ENCODE peak calls at places on chromosomes 3 and 15, in five cellular contexts. I, H, C, B and E are unnamed samples.
A peak's percentile ranks its signal among the peaks of the same experiment; 100 is the strongest.

GRCh38 chr3:186963636-186964035 is 33.3 kb downstream of the ST6GAL1 start:
- DNase-seq in I (no peak), B (no peak), C (no peak), H (no peak), E (no peak)

GRCh38 chr3:50444213-50444612 is 59.2 kb downstream of the CACNA2D2 start:
- DNase-seq in H (no peak), B (no peak), I (no peak), C (no peak), E (no peak)

GRCh38 chr3:38003371-38003816 is 12.8 kb downstream of the VILL start:
- DNase-seq in H (no peak), B (peak; percentile 90), C (peak; percentile 59), I (no peak), E (peak; percentile 61)

GRCh38 chr3:148697311-148698189 is at the start of gene AGTR1:
- DNase-seq in B (peak; percentile 80), I (no peak), C (no peak), H (peak; percentile 23), E (no peak)

GRCh38 chr3:185528481-185529009 is 23.8 kb downstream of the LIPH start:
- DNase-seq in H (no peak), C (no peak), B (no peak), I (no peak), E (no peak)

GRCh38 chr3:186073641-186074040 is 35.2 kb downstream of the ETV5 start:
- DNase-seq in I (no peak), B (no peak), C (no peak), H (no peak), E (no peak)

GRCh38 chr3:53169045-53169831 is 8.2 kb downstream of the PRKCD start:
- DNase-seq in B (peak; percentile 79), I (no peak), H (no peak), C (peak; percentile 71), E (peak; percentile 46)

GRCh38 chr3:181726351-181727121 is 14.8 kb downstream of the SOX2 start:
- DNase-seq in I (no peak), B (no peak), H (no peak), C (no peak), E (no peak)

GRCh38 chr15:82567661-82568060 is 27.4 kb upstream of the RPS17 start:
- DNase-seq in H (no peak), I (no peak), B (no peak), C (no peak), E (no peak)

GRCh38 chr15:63699391-63699790 is 102.2 kb downstream of the FBXL22 start:
- DNase-seq in I (no peak), H (no peak), B (no peak), C (no peak), E (no peak)

GRCh38 chr15:69951511-69952209 is 146.1 kb downstream of the TLE3 start:
- DNase-seq in I (no peak), B (no peak), C (no peak), H (no peak), E (peak; percentile 65)

GRCh38 chr3:8822141-8822540 is 52.7 kb upstream of the OXTR start:
- DNase-seq in H (no peak), B (no peak), C (no peak), I (no peak), E (no peak)

GRCh38 chr3:71129611-71130515 is 453.7 kb downstream of the FOXP1 start:
- DNase-seq in I (no peak), H (no peak), B (no peak), C (no peak), E (no peak)

GRCh38 chr3:45055411-45056143 is 29.5 kb downstream of the CLEC3B start:
- DNase-seq in B (peak; percentile 59), C (peak; percentile 65), H (no peak), I (no peak), E (peak; percentile 36)

GRCh38 chr3:13023251-13024055 is 49.8 kb downstream of the IQSEC1 start:
- DNase-seq in H (no peak), B (no peak), I (no peak), C (no peak), E (no peak)

GRCh38 chr3:35439626-35440025 is 199.7 kb upstream of the ARPP21 start:
- DNase-seq in I (no peak), H (no peak), C (no peak), B (no peak), E (no peak)

GRCh38 chr3:52190294-52190841 is 7.6 kb upstream of the ALAS1 start:
- DNase-seq in B (no peak), H (no peak), C (no peak), I (no peak), E (no peak)

GRCh38 chr3:177597325-177598109 is 400.2 kb upstream of the TBL1XR1 start:
- DNase-seq in H (no peak), I (no peak), B (peak; percentile 22), C (no peak), E (peak; percentile 92)

GRCh38 chr3:101574388-101575156 is 592 bp downstream of the PCNP start:
- DNase-seq in C (peak; percentile 35), H (no peak), I (no peak), B (no peak), E (no peak)

GRCh38 chr3:100830931-100831330 is 121.6 kb downstream of the TFG start:
- DNase-seq in H (no peak), B (no peak), C (no peak), I (no peak), E (no peak)

GRCh38 chr3:126132751-126133511 is 47.5 kb downstream of the ALDH1L1 start:
- DNase-seq in I (no peak), H (peak; percentile 33), B (peak; percentile 16), C (no peak), E (peak; percentile 39)

GRCh38 chr15:31106495-31107300 is 5.2 kb upstream of the TRPM1 start:
- DNase-seq in C (no peak), I (no peak), H (no peak), B (no peak), E (no peak)

GRCh38 chr15:37220949-37221670 is 120.8 kb upstream of the MEIS2 start:
- DNase-seq in I (no peak), B (peak; percentile 18), H (no peak), C (no peak), E (no peak)

GRCh38 chr3:103862415-103862814 is 1427.6 kb downstream of the ZPLD1 start:
- DNase-seq in I (no peak), H (no peak), B (no peak), C (no peak), E (no peak)

GRCh38 chr3:14522768-14523167 is 17.4 kb downstream of the GRIP2 start:
- DNase-seq in I (no peak), C (no peak), H (no peak), B (no peak), E (no peak)

GRCh38 chr3:32510075-32510724 is 7.5 kb upstream of the CMTM6 start:
- DNase-seq in H (no peak), B (peak; percentile 71), I (peak; percentile 39), C (peak; percentile 71), E (peak; percentile 84)

GRCh38 chr3:30180305-30181275 is 425.8 kb upstream of the TGFBR2 start:
- DNase-seq in I (no peak), B (no peak), H (no peak), C (no peak), E (no peak)

GRCh38 chr3:132211896-132212295 is 105.3 kb upstream of the ACP3 start:
- DNase-seq in B (no peak), C (no peak), H (no peak), I (no peak), E (no peak)

GRCh38 chr3:177314897-177315296 is 117.6 kb upstream of the TBL1XR1 start:
- DNase-seq in I (no peak), H (no peak), C (no peak), B (no peak), E (no peak)

GRCh38 chr3:14228611-14229470 is 50.2 kb downstream of the LSM3 start:
- DNase-seq in B (no peak), I (no peak), C (no peak), H (no peak), E (no peak)

GRCh38 chr3:48655063-48655462 is 7.6 kb downstream of the CELSR3 start:
- DNase-seq in I (no peak), C (no peak), B (no peak), H (no peak), E (no peak)

GRCh38 chr3:140015741-140016140 is 80.8 kb downstream of the CLSTN2 start:
- DNase-seq in I (no peak), B (no peak), C (no peak), H (no peak), E (no peak)

GRCh38 chr3:120272294-120272693 is 12.7 kb downstream of the GPR156 start:
- DNase-seq in H (no peak), B (no peak), C (no peak), I (no peak), E (no peak)

GRCh38 chr15:45641374-45641778 is 6.5 kb downstream of the SQOR start:
- DNase-seq in H (no peak), C (peak; percentile 95), B (no peak), I (no peak), E (peak; percentile 89)

GRCh38 chr3:32181801-32182200 is 56.7 kb upstream of the CMTM8 start:
- DNase-seq in H (no peak), B (no peak), I (no peak), C (no peak), E (no peak)

GRCh38 chr15:39426552-39427532 is 154.0 kb upstream of the THBS1 start:
- DNase-seq in H (no peak), B (peak; percentile 41), I (no peak), C (no peak), E (no peak)
- TF ChIP-seq JUND in H (no peak), B (no peak), I (no peak), C (no peak), E (no peak)

GRCh38 chr15:66815322-66815721 is 113.3 kb downstream of the SMAD6 start:
- DNase-seq in H (no peak), B (no peak), C (no peak), I (no peak), E (no peak)
- TF ChIP-seq JUND in H (no peak), B (no peak), C (no peak), I (no peak), E (no peak)

GRCh38 chr15:28920781-28921331 is 35.1 kb downstream of the APBA2 start:
- DNase-seq in I (no peak), C (no peak), H (no peak), B (no peak), E (no peak)
- TF ChIP-seq JUND in I (no peak), C (no peak), H (no peak), B (no peak), E (no peak)

GRCh38 chr15:53837263-53837662 is 77.8 kb upstream of the WDR72 start:
- DNase-seq in I (no peak), H (no peak), B (no peak), C (peak; percentile 63), E (peak; percentile 83)
- TF ChIP-seq JUND in I (no peak), H (no peak), B (no peak), C (no peak), E (no peak)

GRCh38 chr15:89820651-89821611 is 6.3 kb upstream of the ANPEP start:
- DNase-seq in I (peak; percentile 6), B (no peak), H (no peak), C (no peak), E (no peak)
- TF ChIP-seq JUND in I (no peak), B (no peak), H (no peak), C (no peak), E (no peak)